ENCODE peak calls at places on chromosomes 12 and 14, in nine cellular contexts. F is heart left ventricle; P is stomach; A is endothelial cell; T is GM12865; U is CD4-positive, alpha-beta T cell; B is WTC11; C is astrocyte of the cerebellum; L is foreskin keratinocyte. M is an unnamed sample.

GRCh38 chr12:89160716-89161123 is 191.6 kb downstream of the DUSP6 start:
- DNase-seq in F (peak; percentile 72), P (no peak), A (no peak), T (no peak), U (no peak), B (no peak), C (no peak), L (peak; percentile 68), M (no peak)

GRCh38 chr12:12872139-12872933 is 19.0 kb upstream of the GPRC5A start:
- DNase-seq in F (no peak), P (peak; percentile 55), A (no peak), T (no peak), U (no peak), B (no peak), C (no peak), L (peak; percentile 98), M (no peak)

GRCh38 chr14:90510208-90510607 is 113.4 kb downstream of the CALM1 start:
- DNase-seq in F (peak; percentile 77), P (peak; percentile 88), A (no peak), T (no peak), U (no peak), B (peak; percentile 54), C (no peak), L (no peak), M (no peak)

GRCh38 chr14:95835331-95835730 is 41.3 kb upstream of the TUNAR start:
- DNase-seq in F (no peak), P (no peak), A (no peak), T (peak; percentile 24), U (no peak), B (no peak), C (no peak), L (no peak), M (no peak)

GRCh38 chr12:95804296-95804695 is 13.7 kb upstream of the NTN4 start:
- DNase-seq in F (no peak), P (no peak), A (no peak), T (no peak), U (no peak), B (no peak), C (no peak), L (no peak), M (no peak)

GRCh38 chr14:54867011-54867410 is 35.6 kb downstream of the GCH1 start:
- DNase-seq in F (no peak), P (no peak), A (no peak), T (no peak), U (no peak), B (no peak), C (no peak), L (no peak), M (no peak)

GRCh38 chr12:113996026-113996425 is 29.9 kb upstream of the RBM19 start:
- DNase-seq in F (no peak), P (no peak), A (peak; percentile 6), T (no peak), U (no peak), B (peak; percentile 62), C (no peak), L (no peak), M (no peak)

GRCh38 chr12:34599530-34600513 is 577.5 kb downstream of the ALG10 start:
- DNase-seq in F (no peak), P (no peak), A (no peak), T (no peak), U (no peak), B (no peak), C (no peak), L (no peak), M (no peak)

GRCh38 chr12:20432290-20432689 is 64.0 kb downstream of the PDE3A start:
- DNase-seq in F (no peak), P (no peak), A (no peak), T (no peak), U (no peak), B (no peak), C (no peak), L (no peak), M (no peak)

GRCh38 chr14:67512463-67513134 is 20.5 kb upstream of the PLEKHH1 start:
- DNase-seq in F (no peak), P (no peak), A (no peak), T (no peak), U (no peak), B (no peak), C (no peak), L (no peak), M (no peak)

DNA sequence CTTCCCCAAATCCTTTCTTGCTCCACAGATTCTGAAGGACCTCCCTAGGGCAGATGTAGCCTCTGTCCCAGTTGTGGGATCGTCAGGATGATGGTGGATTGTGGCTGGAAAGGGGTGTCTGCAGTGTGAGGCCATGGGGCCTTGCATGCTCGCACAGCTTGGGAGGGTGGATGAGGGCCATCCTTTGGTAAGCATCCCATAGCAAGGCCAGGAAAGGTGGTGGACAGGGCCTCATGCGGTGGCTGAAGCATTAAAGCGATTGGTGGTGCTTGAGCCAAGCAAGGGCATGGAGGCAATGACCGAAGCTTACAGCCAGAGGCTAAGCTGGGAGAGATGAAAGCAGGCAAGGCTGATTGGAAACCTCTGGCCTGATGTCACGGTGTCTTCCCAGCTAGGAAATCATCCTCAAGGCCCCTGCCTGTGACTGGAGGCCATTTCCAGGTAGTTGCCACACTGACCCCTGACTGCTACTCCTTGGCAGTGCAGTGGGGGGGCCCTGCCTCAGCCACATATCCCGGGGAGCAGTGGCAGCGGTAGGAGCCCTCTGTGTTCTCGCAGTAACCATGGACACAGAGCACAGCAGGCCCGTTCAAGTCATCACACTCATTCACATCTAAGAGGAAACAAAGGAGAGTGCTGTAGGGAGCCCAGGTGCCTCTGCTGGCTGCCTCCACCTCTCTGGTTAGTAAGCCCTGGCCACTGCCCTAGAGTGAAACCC is 7.0 kb downstream of the ISCA2 start:
- DNase-seq in F (no peak), P (no peak), A (peak; percentile 39), T (no peak), U (no peak), B (peak; percentile 58), C (no peak), L (no peak), M (no peak)
- TF ChIP-seq CTCF in F (no peak), P (no peak), A (no peak), T (no peak), U (no peak), B (no peak), C (no peak), L (no peak), M (no peak)

GRCh38 chr14:71863049-71863448 is 69.2 kb upstream of the RGS6 start:
- DNase-seq in F (no peak), P (no peak), A (no peak), T (no peak), U (no peak), B (no peak), C (no peak), L (no peak), M (no peak)
- TF ChIP-seq CTCF in F (no peak), P (no peak), A (peak; percentile 45), T (no peak), U (no peak), B (no peak), C (peak; percentile 2), L (peak; percentile 18), M (no peak)

GRCh38 chr12:27969901-27970390 is 2.6 kb downstream of the PTHLH start:
- DNase-seq in F (peak; percentile 45), P (peak; percentile 72), A (peak; percentile 57), T (peak; percentile 89), U (no peak), B (peak; percentile 81), C (no peak), L (peak; percentile 77), M (no peak)
- TF ChIP-seq CTCF in F (no peak), P (no peak), A (no peak), T (no peak), U (no peak), B (no peak), C (no peak), L (peak; percentile 76), M (peak; percentile 38)

GRCh38 chr12:100651108-100651507 is 77.6 kb downstream of the GAS2L3 start:
- DNase-seq in F (no peak), P (no peak), A (no peak), T (no peak), U (no peak), B (no peak), C (no peak), L (no peak), M (no peak)
- TF ChIP-seq CTCF in F (no peak), P (no peak), A (peak; percentile 44), T (no peak), U (no peak), B (peak; percentile 47), C (peak; percentile 12), L (peak; percentile 30), M (no peak)